ENCODE peak calls at places on chromosomes 6 and 20, in four cellular contexts. F is PC-3, W is sigmoid colon, R is right lobe of liver. C is an unnamed sample.
A peak's percentile ranks its signal among the peaks of the same experiment; 100 is the strongest.

GRCh38 chr6:119240257-119241123 is 109.1 kb downstream of the MAN1A1 start:
- DNase-seq in R (no peak), W (no peak), F (no peak), C (no peak)

GRCh38 chr6:101226677-101227135 is 166.8 kb upstream of the GRIK2 start:
- DNase-seq in F (peak; percentile 82), W (no peak), R (peak; percentile 43), C (no peak)

GRCh38 chr6:41073203-41073967 is 611 bp downstream of the NFYA start:
- DNase-seq in F (peak; percentile 82), W (peak; percentile 92), R (peak; percentile 90), C (peak; percentile 85)

GRCh38 chr20:56504373-56505005 is 20.1 kb upstream of the FAM209A start:
- DNase-seq in W (no peak), F (no peak), R (no peak), C (peak; percentile 28)

GRCh38 chr6:98014791-98015201 is 731.8 kb upstream of the MMS22L start:
- DNase-seq in F (no peak), W (no peak), R (no peak), C (no peak)

GRCh38 chr6:42745083-42745637 is 743 bp downstream of the TBCC start:
- DNase-seq in F (no peak), R (peak; percentile 33), W (peak; percentile 69), C (no peak)

GRCh38 chr6:70310063-70310694 is 7.3 kb upstream of the COL9A1 start:
- DNase-seq in F (peak; percentile 74), R (no peak), W (no peak), C (no peak)

GRCh38 chr6:1662532-1662931 is 52.8 kb downstream of the FOXC1 start:
- DNase-seq in W (no peak), F (no peak), R (no peak), C (no peak)

GRCh38 chr6:157629220-157629619 is 193.8 kb upstream of the SNX9 start:
- DNase-seq in R (no peak), F (no peak), W (peak; percentile 18), C (no peak)

GRCh38 chr20:62358171-62358719 is 8.9 kb downstream of the LAMA5 start:
- DNase-seq in F (peak; percentile 29), R (peak; percentile 90), W (peak; percentile 78), C (peak; percentile 96)

GRCh38 chr6:117495425-117495824 is 13.0 kb downstream of the DCBLD1 start:
- DNase-seq in W (no peak), R (no peak), F (no peak), C (no peak)

GRCh38 chr20:3383878-3384495 is 23.5 kb downstream of the DNAAF9 start:
- DNase-seq in R (no peak), F (no peak), W (no peak), C (no peak)

GRCh38 chr6:84926756-84927155 is 162.4 kb upstream of the TBX18 start:
- DNase-seq in F (peak; percentile 10), R (no peak), W (no peak), C (no peak)

GRCh38 chr6:40550096-40550731 is 37.0 kb downstream of the LRFN2 start:
- DNase-seq in R (no peak), W (no peak), F (peak; percentile 49), C (no peak)

GRCh38 chr6:139582956-139583355 is 208.5 kb upstream of the CITED2 start:
- DNase-seq in W (no peak), F (no peak), R (no peak), C (no peak)

GRCh38 chr6:164345340-164345739 is 930.8 kb downstream of the QKI start:
- DNase-seq in F (no peak), W (no peak), R (no peak), C (no peak)

GRCh38 chr20:47735412-47736400 is 49.6 kb downstream of the SULF2 start:
- DNase-seq in W (no peak), R (peak; percentile 43), F (no peak), C (no peak)

GRCh38 chr20:58213112-58213511 is 15.3 kb downstream of the ANKRD60 start:
- DNase-seq in W (no peak), F (peak; percentile 34), R (no peak), C (peak; percentile 51)

GRCh38 chr6:94130458-94130857 is 711.1 kb upstream of the EPHA7 start:
- DNase-seq in R (no peak), F (no peak), W (no peak), C (no peak)

GRCh38 chr6:96542702-96543101 is 20.2 kb upstream of the FHL5 start:
- DNase-seq in W (no peak), R (no peak), F (peak; percentile 15), C (no peak)

GRCh38 chr6:117550078-117550600 is 52.2 kb downstream of the GOPC start:
- DNase-seq in R (no peak), F (peak; percentile 67), W (no peak), C (no peak)

GRCh38 chr6:137874204-137875001 is 7.3 kb downstream of the TNFAIP3 start:
- DNase-seq in W (no peak), F (no peak), R (no peak), C (no peak)

GRCh38 chr20:58312836-58313235 is 3.3 kb downstream of the RAB22A start:
- DNase-seq in W (no peak), F (peak; percentile 90), R (no peak), C (no peak)

GRCh38 chr20:47164076-47164634 is 192.3 kb downstream of the ZMYND8 start:
- DNase-seq in W (no peak), R (no peak), F (no peak), C (no peak)

GRCh38 chr6:7042654-7043545 is 64.9 kb upstream of the RREB1 start:
- DNase-seq in R (peak; percentile 43), F (no peak), W (no peak), C (no peak)

GRCh38 chr6:55180258-55180657 is 5.9 kb downstream of the HCRTR2 start:
- DNase-seq in W (no peak), F (no peak), R (no peak), C (no peak)

GRCh38 chr6:108250240-108250866 is 10.5 kb downstream of the SNX3 start:
- DNase-seq in R (no peak), F (peak; percentile 21), W (no peak), C (no peak)

GRCh38 chr6:158452191-158452590 is 107.7 kb upstream of the TMEM181 start:
- DNase-seq in F (no peak), W (no peak), R (no peak), C (no peak)

GRCh38 chr6:75735491-75736186 is 13.4 kb upstream of the MYO6 start:
- DNase-seq in F (peak; percentile 41), W (no peak), R (no peak), C (no peak)

GRCh38 chr20:50371878-50372769 is 138.1 kb upstream of the PTPN1 start:
- DNase-seq in F (no peak), W (no peak), R (no peak), C (no peak)

GRCh38 chr6:7685276-7685675 is 40.6 kb upstream of the BMP6 start:
- DNase-seq in F (peak; percentile 67), R (no peak), W (no peak), C (no peak)

GRCh38 chr6:101840100-101840499 is 446.6 kb downstream of the GRIK2 start:
- DNase-seq in W (no peak), F (no peak), R (no peak), C (no peak)

GRCh38 chr6:43277643-43278523 is 20.2 kb upstream of the SLC22A7 start:
- DNase-seq in R (peak; percentile 57), W (no peak), F (no peak), C (no peak)

GRCh38 chr6:119979862-119980261 is 630.3 kb upstream of the MAN1A1 start:
- DNase-seq in F (peak; percentile 41), W (no peak), R (no peak), C (no peak)

GRCh38 chr20:14924433-14924832 is 587.0 kb upstream of the FLRT3 start:
- DNase-seq in W (no peak), R (no peak), F (peak; percentile 51), C (no peak)

GRCh38 chr6:9704989-9705388 is 709.9 kb downstream of the TFAP2A start:
- DNase-seq in W (no peak), F (peak; percentile 8), R (no peak), C (no peak)

GRCh38 chr6:9708600-9708999 is 706.3 kb downstream of the TFAP2A start:
- DNase-seq in W (no peak), R (no peak), F (no peak), C (no peak)

GRCh38 chr6:9711313-9711712 is 703.6 kb downstream of the TFAP2A start:
- DNase-seq in R (no peak), W (no peak), F (no peak), C (no peak)

GRCh38 chr6:9710574-9710973 is 704.3 kb downstream of the TFAP2A start:
- DNase-seq in F (no peak), W (no peak), R (no peak), C (no peak)
- H3K9me3 ChIP-seq in F (no peaks in the 10 kb centered on the region), W (no peaks in the 10 kb centered on the region), R (no peaks in the 10 kb centered on the region), C (no peaks in the 10 kb centered on the region)

GRCh38 chr6:9851541-9852380 is 563.1 kb downstream of the TFAP2A start:
- DNase-seq in W (no peak), F (peak; percentile 83), R (peak; percentile 25), C (no peak)
- H3K9me3 ChIP-seq in W (no peaks in the 10 kb centered on the region), F (peaks cover 18% of the 10 kb centered on the region), R (no peaks in the 10 kb centered on the region), C (peaks cover 5% of the 10 kb centered on the region)

GRCh38 chr6:65900928-65901327 is 193.9 kb upstream of the EYS start:
- DNase-seq in W (no peak), R (no peak), F (no peak), C (no peak)
- H3K9me3 ChIP-seq in W (no peaks in the 10 kb centered on the region), R (no peaks in the 10 kb centered on the region), F (no peaks in the 10 kb centered on the region), C (no peaks in the 10 kb centered on the region)

GRCh38 chr6:4849214-4849613 is 73.0 kb downstream of the CDYL start:
- DNase-seq in F (no peak), W (no peak), R (no peak), C (no peak)
- H3K9me3 ChIP-seq in F (peaks cover 4% of the 10 kb centered on the region), W (no peaks in the 10 kb centered on the region), R (no peaks in the 10 kb centered on the region), C (no peaks in the 10 kb centered on the region)